ENCODE peak calls at places on chromosomes 11 and 22, in eight cellular contexts. A is HCEC 1CT; F is nucleus accumbens; N is lung; I is caudate nucleus; Z is stimulated activated CD4-positive, alpha-beta T cell treated with anti-CD3 and anti-CD28 coated beads, Interleukin-2, amount 100 ng/mL, for 48 hours; P is KG1; R is amniotic epithelial cell. U is an unnamed sample.

GRCh38 chr11:67090717-67091116 is 28.3 kb upstream of the KDM2A start:
- DNase-seq in A (no peak), F (no peak), N (no peak), I (no peak), Z (no peak), P (no peak), R (no peak), U (no peak)

GRCh38 chr22:31286360-31287255 is 5.7 kb downstream of the PIK3IP1 start:
- DNase-seq in A (no peak), F (no peak), N (no peak), I (no peak), Z (no peak), P (peak; percentile 42), R (peak; percentile 78), U (no peak)

GRCh38 chr11:75919525-75919924 is 104.5 kb downstream of the UVRAG start:
- DNase-seq in A (no peak), F (no peak), N (no peak), I (no peak), Z (no peak), P (no peak), R (peak; percentile 46), U (no peak)

GRCh38 chr11:119727523-119728081 is 1.4 kb downstream of the NECTIN1 start:
- DNase-seq in A (no peak), F (no peak), N (no peak), I (no peak), Z (no peak), P (no peak), R (no peak), U (no peak)

GRCh38 chr11:1267441-1268100 is 41.9 kb downstream of the TOLLIP start:
- DNase-seq in A (no peak), F (no peak), N (no peak), I (no peak), Z (no peak), P (no peak), R (no peak), U (no peak)

GRCh38 chr22:42399315-42400271 is 32.6 kb downstream of the NFAM1 start:
- DNase-seq in A (no peak), F (no peak), N (peak; percentile 39), I (no peak), Z (no peak), P (peak; percentile 36), R (no peak), U (no peak)

GRCh38 chr11:68164437-68164836 is 43.2 kb upstream of the CHKA start:
- DNase-seq in A (peak; percentile 73), F (no peak), N (no peak), I (no peak), Z (no peak), P (no peak), R (peak; percentile 55), U (no peak)

GRCh38 chr22:22593964-22594656 is 35.0 kb upstream of the PRAME start:
- DNase-seq in A (peak; percentile 45), F (peak; percentile 1), N (peak; percentile 40), I (no peak), Z (peak; percentile 35), P (peak; percentile 7), R (peak; percentile 35), U (peak; percentile 39)

GRCh38 chr22:30038219-30038618 is 42.0 kb upstream of the HORMAD2 start:
- DNase-seq in A (peak; percentile 73), F (no peak), N (no peak), I (no peak), Z (no peak), P (no peak), R (peak; percentile 24), U (no peak)

GRCh38 chr11:67280791-67281551 is 8.1 kb upstream of the ANKRD13D start:
- DNase-seq in A (no peak), F (no peak), N (no peak), I (no peak), Z (no peak), P (no peak), R (no peak), U (no peak)

GRCh38 chr11:123195182-123196059 is at the start of gene CLMP:
- DNase-seq in A (peak; percentile 75), F (no peak), N (peak; percentile 41), I (no peak), Z (no peak), P (no peak), R (peak; percentile 79), U (peak; percentile 43)

GRCh38 chr11:73650400-73650799 is 4.0 kb downstream of the PLEKHB1 start:
- DNase-seq in A (no peak), F (no peak), N (no peak), I (no peak), Z (no peak), P (no peak), R (no peak), U (no peak)

GRCh38 chr11:43261775-43262174 is 50.0 kb upstream of the API5 start:
- DNase-seq in A (no peak), F (no peak), N (no peak), I (no peak), Z (no peak), P (no peak), R (no peak), U (no peak)

GRCh38 chr11:123268118-123268517 is 73.1 kb upstream of the CLMP start:
- DNase-seq in A (no peak), F (no peak), N (no peak), I (no peak), Z (no peak), P (no peak), R (no peak), U (no peak)

GRCh38 chr11:86551286-86551685 is 121.1 kb downstream of the ME3 start:
- DNase-seq in A (peak; percentile 91), F (no peak), N (no peak), I (no peak), Z (no peak), P (no peak), R (peak; percentile 99), U (peak; percentile 84)

GRCh38 chr11:78414321-78415051 is 3.1 kb downstream of the GAB2 start:
- DNase-seq in A (peak; percentile 60), F (no peak), N (no peak), I (no peak), Z (no peak), P (no peak), R (peak; percentile 31), U (no peak)

GRCh38 chr22:35830305-35830704 is 112.6 kb downstream of the APOL5 start:
- DNase-seq in A (no peak), F (no peak), N (no peak), I (no peak), Z (no peak), P (no peak), R (no peak), U (no peak)

GRCh38 chr11:127106142-127106541 is 105.6 kb upstream of the KIRREL3 start:
- DNase-seq in A (no peak), F (no peak), N (no peak), I (no peak), Z (no peak), P (no peak), R (no peak), U (peak; percentile 80)

GRCh38 chr22:39254789-39255298 is 10.1 kb upstream of the PDGFB start:
- DNase-seq in A (peak; percentile 67), F (no peak), N (no peak), I (no peak), Z (no peak), P (no peak), R (peak; percentile 49), U (peak; percentile 47)

GRCh38 chr11:59184876-59185275 is 12.9 kb downstream of the DTX4 start:
- DNase-seq in A (no peak), F (no peak), N (no peak), I (no peak), Z (no peak), P (no peak), R (no peak), U (no peak)

U was measured in H4.